ENCODE peak calls at places on chromosomes 12 and 14, in four cellular contexts. One of them, this sample, is unnamed.

GRCh38 chr12:91991397-91992187 is 154.1 kb downstream of the BTG1 start:
- DNase-seq in OCI-LY7: peak; percentile 52
- DNase-seq in fibroblast of lung: peak; percentile 28
- DNase-seq in retinal pigment epithelial cell: no peak
- DNase-seq in this sample: no peak

GRCh38 chr14:64069634-64070359 is 217.0 kb downstream of the SYNE2 start:
- DNase-seq in OCI-LY7: no peak
- DNase-seq in fibroblast of lung: no peak
- DNase-seq in retinal pigment epithelial cell: no peak
- DNase-seq in this sample: no peak

GRCh38 chr12:116490481-116490880 is 68.7 kb upstream of the MAP1LC3B2 start:
- DNase-seq in OCI-LY7: no peak
- DNase-seq in fibroblast of lung: peak; percentile 63
- DNase-seq in retinal pigment epithelial cell: no peak
- DNase-seq in this sample: no peak

GRCh38 chr12:109728921-109729836 is 15.6 kb downstream of the FAM222A start:
- DNase-seq in OCI-LY7: no peak
- DNase-seq in fibroblast of lung: no peak
- DNase-seq in retinal pigment epithelial cell: no peak
- DNase-seq in this sample: no peak

GRCh38 chr12:10213168-10214130 is 772 bp downstream of the GABARAPL1 start:
- DNase-seq in OCI-LY7: peak; percentile 74
- DNase-seq in fibroblast of lung: peak; percentile 94
- DNase-seq in retinal pigment epithelial cell: peak; percentile 45
- DNase-seq in this sample: peak; percentile 81

GRCh38 chr12:109310247-109311125 is 1.4 kb upstream of the FOXN4 start:
- DNase-seq in OCI-LY7: peak; percentile 83
- DNase-seq in fibroblast of lung: no peak
- DNase-seq in retinal pigment epithelial cell: no peak
- DNase-seq in this sample: no peak

GRCh38 chr12:111467862-111468245 is 62.1 kb downstream of the SH2B3 start:
- DNase-seq in OCI-LY7: no peak
- DNase-seq in fibroblast of lung: peak; percentile 92
- DNase-seq in retinal pigment epithelial cell: no peak
- DNase-seq in this sample: no peak

GRCh38 chr12:89067436-89067835 is 284.9 kb downstream of the DUSP6 start:
- DNase-seq in OCI-LY7: no peak
- DNase-seq in fibroblast of lung: peak; percentile 60
- DNase-seq in retinal pigment epithelial cell: no peak
- DNase-seq in this sample: no peak

GRCh38 chr12:42332301-42332894 is 6.4 kb downstream of the PPHLN1 start:
- DNase-seq in OCI-LY7: peak; percentile 58
- DNase-seq in fibroblast of lung: peak; percentile 67
- DNase-seq in retinal pigment epithelial cell: no peak
- DNase-seq in this sample: peak; percentile 27

GRCh38 chr14:24692382-24693352 is 58.7 kb upstream of the GZMB start:
- DNase-seq in OCI-LY7: no peak
- DNase-seq in fibroblast of lung: no peak
- DNase-seq in retinal pigment epithelial cell: no peak
- DNase-seq in this sample: no peak

GRCh38 chr14:64998455-64998931 is 11.8 kb downstream of the FNTB start:
- DNase-seq in OCI-LY7: no peak
- DNase-seq in fibroblast of lung: no peak
- DNase-seq in retinal pigment epithelial cell: no peak
- DNase-seq in this sample: no peak

GRCh38 chr14:81384900-81385299 is 15.2 kb downstream of the STON2 start:
- DNase-seq in OCI-LY7: no peak
- DNase-seq in fibroblast of lung: peak; percentile 21
- DNase-seq in retinal pigment epithelial cell: peak; percentile 94
- DNase-seq in this sample: peak; percentile 94

GRCh38 chr12:111180830-111181726 is 187.8 kb downstream of the PHETA1 start:
- DNase-seq in OCI-LY7: no peak
- DNase-seq in fibroblast of lung: peak; percentile 46
- DNase-seq in retinal pigment epithelial cell: no peak
- DNase-seq in this sample: no peak

GRCh38 chr14:70193396-70193795 is 4.6 kb upstream of the SLC8A3 start:
- DNase-seq in OCI-LY7: no peak
- DNase-seq in fibroblast of lung: no peak
- DNase-seq in retinal pigment epithelial cell: no peak
- DNase-seq in this sample: no peak

GRCh38 chr12:53939141-53940108 is 794 bp downstream of the HOXC13 start:
- DNase-seq in OCI-LY7: no peak
- DNase-seq in fibroblast of lung: no peak
- DNase-seq in retinal pigment epithelial cell: no peak
- DNase-seq in this sample: no peak

GRCh38 chr12:114834621-114835020 is 150.6 kb upstream of the TBX3 start:
- DNase-seq in OCI-LY7: no peak
- DNase-seq in fibroblast of lung: no peak
- DNase-seq in retinal pigment epithelial cell: no peak
- DNase-seq in this sample: peak; percentile 70

GRCh38 chr12:56377310-56377988 is 14.8 kb upstream of the APOF start:
- DNase-seq in OCI-LY7: peak; percentile 54
- DNase-seq in fibroblast of lung: peak; percentile 4
- DNase-seq in retinal pigment epithelial cell: no peak
- DNase-seq in this sample: no peak

GRCh38 chr12:71032933-71033332 is 112.4 kb upstream of the PTPRR start:
- DNase-seq in OCI-LY7: no peak
- DNase-seq in fibroblast of lung: no peak
- DNase-seq in retinal pigment epithelial cell: no peak
- DNase-seq in this sample: no peak

GRCh38 chr12:12510141-12510540 is 52.5 kb downstream of the DUSP16 start:
- DNase-seq in OCI-LY7: no peak
- DNase-seq in fibroblast of lung: peak; percentile 16
- DNase-seq in retinal pigment epithelial cell: no peak
- DNase-seq in this sample: no peak

GRCh38 chr12:2152134-2152533 is 99.3 kb downstream of the CACNA1C start:
- DNase-seq in OCI-LY7: peak; percentile 37
- DNase-seq in fibroblast of lung: no peak
- DNase-seq in retinal pigment epithelial cell: no peak
- DNase-seq in this sample: no peak

GRCh38 chr12:93978553-93978952 is 169.8 kb upstream of the PLXNC1 start:
- DNase-seq in OCI-LY7: no peak
- DNase-seq in fibroblast of lung: peak; percentile 78
- DNase-seq in retinal pigment epithelial cell: no peak
- DNase-seq in this sample: no peak

GRCh38 chr12:1611775-1612174 is 17.3 kb upstream of the WNT5B start:
- DNase-seq in OCI-LY7: no peak
- DNase-seq in fibroblast of lung: peak; percentile 90
- DNase-seq in retinal pigment epithelial cell: no peak
- DNase-seq in this sample: peak; percentile 95

GRCh38 chr14:76918751-76919421 is 92.7 kb downstream of the LRRC74A start:
- DNase-seq in OCI-LY7: no peak
- DNase-seq in fibroblast of lung: peak; percentile 99
- DNase-seq in retinal pigment epithelial cell: peak; percentile 96
- DNase-seq in this sample: peak; percentile 92

GRCh38 chr14:83566567-83566966 is 1963.4 kb upstream of the FLRT2 start:
- DNase-seq in OCI-LY7: no peak
- DNase-seq in fibroblast of lung: no peak
- DNase-seq in retinal pigment epithelial cell: no peak
- DNase-seq in this sample: no peak

GRCh38 chr14:105974902-105975301 is 448.5 kb downstream of the TMEM121 start:
- DNase-seq in OCI-LY7: no peak
- DNase-seq in fibroblast of lung: no peak
- DNase-seq in retinal pigment epithelial cell: no peak
- DNase-seq in this sample: no peak

GRCh38 chr14:97299661-97300060 is 502.5 kb downstream of the VRK1 start:
- DNase-seq in OCI-LY7: no peak
- DNase-seq in fibroblast of lung: no peak
- DNase-seq in retinal pigment epithelial cell: no peak
- DNase-seq in this sample: no peak

GRCh38 chr12:25801621-25802243 is 156.8 kb upstream of the RASSF8 start:
- DNase-seq in OCI-LY7: no peak
- DNase-seq in fibroblast of lung: no peak
- DNase-seq in retinal pigment epithelial cell: peak; percentile 76
- DNase-seq in this sample: no peak

GRCh38 chr12:100476013-100476751 is 2.5 kb downstream of the NR1H4 start:
- DNase-seq in OCI-LY7: no peak
- DNase-seq in fibroblast of lung: no peak
- DNase-seq in retinal pigment epithelial cell: no peak
- DNase-seq in this sample: no peak

GRCh38 chr12:100474617-100475016 is 951 bp downstream of the NR1H4 start:
- DNase-seq in OCI-LY7: no peak
- DNase-seq in fibroblast of lung: no peak
- DNase-seq in retinal pigment epithelial cell: no peak
- DNase-seq in this sample: no peak

GRCh38 chr12:100472325-100472724 is 1.3 kb upstream of the NR1H4 start:
- DNase-seq in OCI-LY7: no peak
- DNase-seq in fibroblast of lung: no peak
- DNase-seq in retinal pigment epithelial cell: no peak
- DNase-seq in this sample: no peak

GRCh38 chr12:100473050-100473715 is 483 bp upstream of the NR1H4 start:
- DNase-seq in OCI-LY7: no peak
- DNase-seq in fibroblast of lung: no peak
- DNase-seq in retinal pigment epithelial cell: no peak
- DNase-seq in this sample: no peak

GRCh38 chr12:100473716-100474150 is at the start of gene NR1H4:
- DNase-seq in OCI-LY7: no peak
- DNase-seq in fibroblast of lung: peak; percentile 75
- DNase-seq in retinal pigment epithelial cell: no peak
- DNase-seq in this sample: peak; percentile 40
- H3K4me3 ChIP-seq in OCI-LY7: no peak within 1 kb of the TSS
- H3K4me3 ChIP-seq in fibroblast of lung: no peak within 1 kb of the TSS
- H3K4me3 ChIP-seq in retinal pigment epithelial cell: no peak within 1 kb of the TSS
- H3K4me3 ChIP-seq in this sample: no peak within 1 kb of the TSS

GRCh38 chr14:87691482-87691881 is 301.5 kb downstream of the GALC start:
- DNase-seq in OCI-LY7: no peak
- DNase-seq in fibroblast of lung: no peak
- DNase-seq in retinal pigment epithelial cell: no peak
- DNase-seq in this sample: no peak

GRCh38 chr14:87690076-87690661 is 302.8 kb downstream of the GALC start:
- DNase-seq in OCI-LY7: no peak
- DNase-seq in fibroblast of lung: no peak
- DNase-seq in retinal pigment epithelial cell: no peak
- DNase-seq in this sample: no peak

GRCh38 chr14:87686736-87687135 is 306.2 kb downstream of the GALC start:
- DNase-seq in OCI-LY7: no peak
- DNase-seq in fibroblast of lung: no peak
- DNase-seq in retinal pigment epithelial cell: no peak
- DNase-seq in this sample: no peak

DNA sequence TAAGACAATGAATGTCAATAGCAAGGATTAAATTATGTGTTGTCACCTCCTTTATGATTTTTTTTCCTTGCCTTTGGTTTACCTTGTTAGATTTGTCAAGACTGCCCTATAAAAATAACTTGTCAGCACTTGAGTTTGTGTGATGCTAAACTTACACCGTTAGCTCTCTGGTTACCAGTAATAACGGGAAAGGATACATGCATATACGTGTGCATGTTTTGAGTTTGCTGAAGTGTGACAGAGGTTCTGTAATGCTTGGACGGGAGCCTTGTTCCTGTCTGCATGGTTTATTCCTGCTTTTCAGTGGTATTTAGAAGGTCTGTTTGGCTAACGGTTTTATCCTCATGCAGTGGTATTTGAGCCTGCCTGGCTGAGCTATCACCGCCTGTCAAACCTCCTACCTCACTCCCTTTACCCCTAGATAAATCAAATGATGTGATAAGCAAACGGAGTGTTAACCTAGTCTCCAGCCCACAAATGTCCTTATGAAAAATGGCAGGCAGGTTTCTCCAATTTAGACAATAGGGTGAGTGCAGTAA is 305.6 kb downstream of the GALC start:
- DNase-seq in OCI-LY7: no peak
- DNase-seq in fibroblast of lung: no peak
- DNase-seq in retinal pigment epithelial cell: no peak
- DNase-seq in this sample: no peak
- TF ChIP-seq CTCF in OCI-LY7: no peak
- TF ChIP-seq CTCF in fibroblast of lung: no peak
- TF ChIP-seq CTCF in retinal pigment epithelial cell: no peak
- TF ChIP-seq CTCF in this sample: no peak

DNA sequence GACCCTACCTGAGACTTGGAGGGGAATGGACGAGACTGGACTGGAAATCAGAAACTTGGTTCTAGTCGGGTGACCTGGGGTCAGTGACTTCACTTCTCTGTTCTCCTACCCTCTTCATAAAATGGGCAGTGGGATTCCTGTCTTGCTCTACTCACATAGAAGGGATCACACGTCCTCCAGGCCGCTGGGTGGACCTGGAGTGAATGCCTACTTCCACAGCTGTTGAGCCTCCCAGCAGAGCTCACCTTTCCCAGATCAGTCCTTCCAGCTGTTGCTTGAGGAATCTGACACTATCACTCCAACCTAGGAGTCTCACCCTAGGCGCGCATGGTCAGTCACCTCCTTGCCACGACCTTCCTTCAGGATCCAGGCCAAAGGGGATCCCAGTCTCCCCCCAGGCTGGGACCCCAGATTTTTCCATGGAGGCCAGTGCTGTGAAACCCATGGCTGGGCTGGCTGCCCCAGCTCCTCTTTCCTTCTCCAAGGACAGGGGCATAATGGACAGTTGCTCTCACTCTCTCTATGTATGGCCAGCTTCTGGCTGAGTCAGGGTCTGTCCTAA is 641 bp downstream of the ACVRL1 start:
- DNase-seq in OCI-LY7: no peak
- DNase-seq in fibroblast of lung: no peak
- DNase-seq in retinal pigment epithelial cell: no peak
- DNase-seq in this sample: no peak
- H3K4me3 ChIP-seq in OCI-LY7: no peak overlapping the region
- H3K4me3 ChIP-seq in fibroblast of lung: peak overlapping the region; percentile 39
- H3K4me3 ChIP-seq in retinal pigment epithelial cell: no peak overlapping the region
- H3K4me3 ChIP-seq in this sample: peak overlapping the region; percentile 40

GRCh38 chr14:103621860-103622259 is 7.2 kb upstream of the KLC1 start:
- DNase-seq in OCI-LY7: no peak
- DNase-seq in fibroblast of lung: no peak
- DNase-seq in retinal pigment epithelial cell: no peak
- DNase-seq in this sample: no peak

GRCh38 chr14:103611215-103611614 is 17.8 kb upstream of the KLC1 start:
- DNase-seq in OCI-LY7: no peak
- DNase-seq in fibroblast of lung: no peak
- DNase-seq in retinal pigment epithelial cell: no peak
- DNase-seq in this sample: no peak

GRCh38 chr14:103618999-103619398 is 10.0 kb upstream of the KLC1 start:
- DNase-seq in OCI-LY7: no peak
- DNase-seq in fibroblast of lung: no peak
- DNase-seq in retinal pigment epithelial cell: no peak
- DNase-seq in this sample: no peak

GRCh38 chr14:103613517-103613916 is 15.5 kb upstream of the KLC1 start:
- DNase-seq in OCI-LY7: no peak
- DNase-seq in fibroblast of lung: peak; percentile 39
- DNase-seq in retinal pigment epithelial cell: no peak
- DNase-seq in this sample: no peak

DNA sequence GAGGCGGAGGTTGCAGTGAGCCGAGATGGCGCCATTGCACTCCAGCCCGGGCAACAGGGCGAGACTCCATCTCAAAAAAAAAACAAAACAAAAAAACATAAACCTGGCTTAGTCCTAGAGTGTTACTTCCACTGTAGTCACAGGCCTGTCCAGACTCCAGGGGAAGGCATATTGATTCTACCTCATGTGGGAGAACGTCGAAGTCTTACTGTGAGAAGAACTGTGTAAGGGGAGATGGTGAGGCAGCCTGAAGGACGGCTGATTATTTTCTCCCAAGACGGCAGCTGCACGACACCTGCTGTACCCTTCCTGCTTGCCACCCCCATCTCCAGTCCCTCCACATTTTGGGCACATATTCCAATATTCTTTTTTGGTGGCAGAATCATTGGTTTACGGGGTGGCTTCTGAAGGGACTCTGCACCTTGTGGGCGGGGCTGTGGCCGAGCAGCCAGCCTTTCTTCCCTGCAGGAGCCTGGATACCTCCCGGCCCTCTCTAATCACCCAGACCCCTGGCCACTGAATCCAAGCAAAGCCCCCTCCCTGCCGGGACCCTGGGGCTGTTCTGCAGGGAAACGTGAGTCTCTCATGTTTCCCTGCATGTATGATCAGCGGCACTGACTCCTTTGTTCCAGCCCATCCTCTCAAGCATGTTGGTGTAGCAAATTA is 12.2 kb upstream of the KLC1 start:
- DNase-seq in OCI-LY7: no peak
- DNase-seq in fibroblast of lung: no peak
- DNase-seq in retinal pigment epithelial cell: no peak
- DNase-seq in this sample: no peak
- TF ChIP-seq CTCF in OCI-LY7: no peak
- TF ChIP-seq CTCF in fibroblast of lung: no peak
- TF ChIP-seq CTCF in retinal pigment epithelial cell: no peak
- TF ChIP-seq CTCF in this sample: no peak

This sample was measured in astrocyte of the cerebellum.